ENCODE peak calls at places on chromosomes 6 and 20, in five cellular contexts. S, G, M, Z and U are unnamed samples.

GRCh38 chr6:77173472-77174074 is 289.7 kb downstream of the HTR1B start:
- DNase-seq in Z (peak), M (no peak), G (peak), S (no peak), U (no peak)

GRCh38 chr6:77178821-77179220 is 284.5 kb downstream of the HTR1B start:
- DNase-seq in G (peak), S (no peak), Z (no peak), M (no peak), U (peak)

GRCh38 chr6:34386316-34387137 is 5.9 kb downstream of the NUDT3 start:
- DNase-seq in S (no peak), Z (no peak), G (peak), M (peak), U (peak)

GRCh38 chr6:108591040-108591816 is 30.5 kb downstream of the FOXO3 start:
- DNase-seq in Z (no peak), S (no peak), G (peak), M (peak), U (peak)

GRCh38 chr20:35199696-35200095 is 26.8 kb upstream of the MMP24 start:
- DNase-seq in M (peak), G (no peak), Z (no peak), S (no peak), U (peak)

GRCh38 chr6:5422321-5422915 is 161.1 kb downstream of the FARS2 start:
- DNase-seq in Z (peak), S (no peak), M (peak), G (peak), U (peak)

GRCh38 chr6:161152527-161152862 is 121.4 kb downstream of the AGPAT4 start:
- DNase-seq in G (no peak), M (no peak), Z (no peak), S (no peak), U (no peak)

GRCh38 chr6:36759177-36759757 is 61.6 kb downstream of the RAB44 start:
- DNase-seq in S (peak), G (peak), M (peak), Z (peak), U (peak)

GRCh38 chr6:7087491-7087979 is 20.2 kb upstream of the RREB1 start:
- DNase-seq in M (no peak), S (peak), G (no peak), Z (no peak), U (no peak)